ENCODE peak calls at places on chromosomes 4 and X, in nine cellular contexts. One of them, this sample, is unnamed.
A peak's percentile ranks its signal among the peaks of the same experiment; 100 is the strongest.

GRCh38 chr4:21490682-21491081 is 457.9 kb downstream of the KCNIP4 start:
- DNase-seq in PC-3: no peak
- DNase-seq in trophoblast cell: no peak
- DNase-seq in mesendoderm: peak; percentile 10
- DNase-seq in H9: no peak
- DNase-seq in HepG2: no peak
- DNase-seq in H1: no peak
- DNase-seq in fibroblast of lung: no peak
- DNase-seq in neural progenitor cell: no peak
- DNase-seq in this sample: no peak

GRCh38 chrX:131072871-131073571 is 14.9 kb downstream of the ARHGAP36 start:
- DNase-seq in PC-3: no peak
- DNase-seq in trophoblast cell: no peak
- DNase-seq in mesendoderm: no peak
- DNase-seq in H9: peak; percentile 41
- DNase-seq in HepG2: no peak
- DNase-seq in H1: no peak
- DNase-seq in fibroblast of lung: no peak
- DNase-seq in neural progenitor cell: peak; percentile 41
- DNase-seq in this sample: no peak

GRCh38 chr4:8932884-8933283 is 61.2 kb upstream of the HMX1 start:
- DNase-seq in PC-3: no peak
- DNase-seq in trophoblast cell: no peak
- DNase-seq in mesendoderm: no peak
- DNase-seq in H9: no peak
- DNase-seq in HepG2: no peak
- DNase-seq in H1: no peak
- DNase-seq in fibroblast of lung: no peak
- DNase-seq in neural progenitor cell: no peak
- DNase-seq in this sample: no peak

GRCh38 chr4:76147454-76148141 is 599 bp downstream of the NUP54 start:
- DNase-seq in PC-3: peak; percentile 58
- DNase-seq in trophoblast cell: peak; percentile 45
- DNase-seq in mesendoderm: peak; percentile 98
- DNase-seq in H9: peak; percentile 94
- DNase-seq in HepG2: peak; percentile 66
- DNase-seq in H1: peak; percentile 85
- DNase-seq in fibroblast of lung: peak; percentile 85
- DNase-seq in neural progenitor cell: peak; percentile 95
- DNase-seq in this sample: peak; percentile 87

GRCh38 chr4:133188433-133189175 is 39.5 kb downstream of the PCDH10 start:
- DNase-seq in PC-3: no peak
- DNase-seq in trophoblast cell: no peak
- DNase-seq in mesendoderm: no peak
- DNase-seq in H9: no peak
- DNase-seq in HepG2: no peak
- DNase-seq in H1: no peak
- DNase-seq in fibroblast of lung: no peak
- DNase-seq in neural progenitor cell: no peak
- DNase-seq in this sample: no peak

GRCh38 chrX:23802431-23802830 is 19.5 kb downstream of the SAT1 start:
- DNase-seq in PC-3: no peak
- DNase-seq in trophoblast cell: no peak
- DNase-seq in mesendoderm: no peak
- DNase-seq in H9: no peak
- DNase-seq in HepG2: no peak
- DNase-seq in H1: no peak
- DNase-seq in fibroblast of lung: peak; percentile 23
- DNase-seq in neural progenitor cell: no peak
- DNase-seq in this sample: no peak

GRCh38 chr4:105627620-105628019 is 75.2 kb downstream of the ARHGEF38 start:
- DNase-seq in PC-3: no peak
- DNase-seq in trophoblast cell: no peak
- DNase-seq in mesendoderm: no peak
- DNase-seq in H9: no peak
- DNase-seq in HepG2: no peak
- DNase-seq in H1: no peak
- DNase-seq in fibroblast of lung: no peak
- DNase-seq in neural progenitor cell: no peak
- DNase-seq in this sample: no peak

GRCh38 chrX:124280294-124280902 is 52.1 kb upstream of the TEX13D start:
- DNase-seq in PC-3: no peak
- DNase-seq in trophoblast cell: no peak
- DNase-seq in mesendoderm: no peak
- DNase-seq in H9: no peak
- DNase-seq in HepG2: no peak
- DNase-seq in H1: no peak
- DNase-seq in fibroblast of lung: peak; percentile 13
- DNase-seq in neural progenitor cell: no peak
- DNase-seq in this sample: peak; percentile 21

GRCh38 chr4:18844726-18845125 is 823.2 kb upstream of the LCORL start:
- DNase-seq in PC-3: peak; percentile 39
- DNase-seq in trophoblast cell: no peak
- DNase-seq in mesendoderm: no peak
- DNase-seq in H9: no peak
- DNase-seq in HepG2: no peak
- DNase-seq in H1: no peak
- DNase-seq in fibroblast of lung: peak; percentile 77
- DNase-seq in neural progenitor cell: no peak
- DNase-seq in this sample: no peak

GRCh38 chrX:45505214-45505613 is 304.5 kb upstream of the DIPK2B start:
- DNase-seq in PC-3: peak; percentile 32
- DNase-seq in trophoblast cell: no peak
- DNase-seq in mesendoderm: no peak
- DNase-seq in H9: no peak
- DNase-seq in HepG2: no peak
- DNase-seq in H1: no peak
- DNase-seq in fibroblast of lung: peak; percentile 74
- DNase-seq in neural progenitor cell: no peak
- DNase-seq in this sample: peak; percentile 57

GRCh38 chrX:102154218-102154860 is 1.4 kb downstream of the BEX5 start:
- DNase-seq in PC-3: no peak
- DNase-seq in trophoblast cell: no peak
- DNase-seq in mesendoderm: peak; percentile 60
- DNase-seq in H9: peak; percentile 43
- DNase-seq in HepG2: no peak
- DNase-seq in H1: peak; percentile 3
- DNase-seq in fibroblast of lung: no peak
- DNase-seq in neural progenitor cell: peak; percentile 31
- DNase-seq in this sample: no peak

GRCh38 chr4:858136-858535 is 32.2 kb upstream of the CPLX1 start:
- DNase-seq in PC-3: no peak
- DNase-seq in trophoblast cell: no peak
- DNase-seq in mesendoderm: no peak
- DNase-seq in H9: no peak
- DNase-seq in HepG2: no peak
- DNase-seq in H1: no peak
- DNase-seq in fibroblast of lung: no peak
- DNase-seq in neural progenitor cell: no peak
- DNase-seq in this sample: no peak

GRCh38 chr4:168859100-168859499 is 151.0 kb downstream of the CBR4 start:
- DNase-seq in PC-3: no peak
- DNase-seq in trophoblast cell: peak; percentile 51
- DNase-seq in mesendoderm: no peak
- DNase-seq in H9: no peak
- DNase-seq in HepG2: no peak
- DNase-seq in H1: no peak
- DNase-seq in fibroblast of lung: no peak
- DNase-seq in neural progenitor cell: no peak
- DNase-seq in this sample: no peak

GRCh38 chr4:87211249-87211952 is 9.0 kb downstream of the KLHL8 start:
- DNase-seq in PC-3: no peak
- DNase-seq in trophoblast cell: no peak
- DNase-seq in mesendoderm: no peak
- DNase-seq in H9: no peak
- DNase-seq in HepG2: no peak
- DNase-seq in H1: no peak
- DNase-seq in fibroblast of lung: peak; percentile 25
- DNase-seq in neural progenitor cell: no peak
- DNase-seq in this sample: no peak

GRCh38 chr4:188624370-188624769 is 485.1 kb downstream of the TRIML1 start:
- DNase-seq in PC-3: no peak
- DNase-seq in trophoblast cell: no peak
- DNase-seq in mesendoderm: no peak
- DNase-seq in H9: no peak
- DNase-seq in HepG2: no peak
- DNase-seq in H1: no peak
- DNase-seq in fibroblast of lung: no peak
- DNase-seq in neural progenitor cell: no peak
- DNase-seq in this sample: no peak

GRCh38 chr4:107897823-107898222 is 33.5 kb upstream of the CYP2U1 start:
- DNase-seq in PC-3: no peak
- DNase-seq in trophoblast cell: no peak
- DNase-seq in mesendoderm: no peak
- DNase-seq in H9: no peak
- DNase-seq in HepG2: no peak
- DNase-seq in H1: no peak
- DNase-seq in fibroblast of lung: no peak
- DNase-seq in neural progenitor cell: no peak
- DNase-seq in this sample: peak; percentile 25
- H3K4me2 ChIP-seq in PC-3: peak overlapping the region; percentile 81
- H3K4me2 ChIP-seq in trophoblast cell: no peak overlapping the region
- H3K4me2 ChIP-seq in mesendoderm: no peak overlapping the region
- H3K4me2 ChIP-seq in H9: no peak overlapping the region
- H3K4me2 ChIP-seq in HepG2: no peak overlapping the region
- H3K4me2 ChIP-seq in H1: no peak overlapping the region
- H3K4me2 ChIP-seq in fibroblast of lung: no peak overlapping the region
- H3K4me2 ChIP-seq in neural progenitor cell: no peak overlapping the region
- H3K4me2 ChIP-seq in this sample: no peak overlapping the region

DNA sequence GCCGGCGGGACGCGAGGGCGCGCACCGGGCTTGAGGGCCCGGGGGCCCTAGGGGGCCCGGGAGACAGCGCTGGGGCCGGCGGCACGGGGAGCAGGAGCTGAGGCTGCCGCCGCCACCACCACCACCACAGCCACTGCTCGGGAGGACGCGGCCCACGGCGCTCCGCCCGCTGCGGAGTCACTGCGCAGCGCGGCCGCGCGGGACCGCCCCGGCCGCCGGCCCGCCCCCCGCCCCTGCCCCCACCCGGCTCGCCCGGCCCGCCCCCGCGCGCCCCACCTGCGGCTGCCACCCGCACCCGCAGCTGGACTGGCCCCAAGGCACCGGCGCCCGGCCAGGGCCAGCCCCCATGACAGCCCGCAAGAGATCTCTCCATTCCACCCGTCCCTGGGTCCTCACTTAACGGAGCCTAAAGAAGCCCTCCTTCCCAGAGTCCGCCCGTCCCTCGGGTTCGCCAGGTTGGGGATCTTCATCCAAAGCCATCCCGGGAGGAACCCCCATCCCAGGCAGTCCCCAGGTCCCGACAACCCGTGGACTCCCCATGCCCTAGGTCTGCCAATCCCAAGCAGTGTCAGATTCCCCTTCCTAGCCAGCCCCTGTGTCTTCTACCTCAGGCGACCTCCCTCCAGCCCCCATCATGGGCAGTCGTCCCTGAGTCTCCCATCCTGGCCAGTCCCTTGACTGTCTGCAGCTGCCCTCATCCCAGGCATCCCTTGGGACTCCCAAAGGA is 40.0 kb upstream of the IQSEC2 start:
- DNase-seq in PC-3: no peak
- DNase-seq in trophoblast cell: peak; percentile 27
- DNase-seq in mesendoderm: no peak
- DNase-seq in H9: no peak
- DNase-seq in HepG2: no peak
- DNase-seq in H1: no peak
- DNase-seq in fibroblast of lung: no peak
- DNase-seq in neural progenitor cell: peak; percentile 35
- DNase-seq in this sample: peak; percentile 42
- H3K9ac ChIP-seq in PC-3: no peak overlapping the region
- H3K9ac ChIP-seq in trophoblast cell: no peak overlapping the region
- H3K9ac ChIP-seq in mesendoderm: peak overlapping the region; percentile 69
- H3K9ac ChIP-seq in H9: no peak overlapping the region
- H3K9ac ChIP-seq in HepG2: no peak overlapping the region
- H3K9ac ChIP-seq in H1: no peak overlapping the region
- H3K9ac ChIP-seq in fibroblast of lung: no peak overlapping the region
- H3K9ac ChIP-seq in neural progenitor cell: no peak overlapping the region
- H3K9ac ChIP-seq in this sample: peak overlapping the region; percentile 56

GRCh38 chr4:95510145-95510544 is 38.6 kb downstream of the UNC5C start:
- DNase-seq in PC-3: peak; percentile 36
- DNase-seq in trophoblast cell: peak; percentile 53
- DNase-seq in mesendoderm: no peak
- DNase-seq in H9: no peak
- DNase-seq in HepG2: peak; percentile 2
- DNase-seq in H1: no peak
- DNase-seq in fibroblast of lung: peak; percentile 35
- DNase-seq in neural progenitor cell: peak; percentile 21
- DNase-seq in this sample: peak; percentile 39

GRCh38 chr4:95508421-95508820 is 40.4 kb downstream of the UNC5C start:
- DNase-seq in PC-3: peak; percentile 21
- DNase-seq in trophoblast cell: no peak
- DNase-seq in mesendoderm: no peak
- DNase-seq in H9: no peak
- DNase-seq in HepG2: no peak
- DNase-seq in H1: no peak
- DNase-seq in fibroblast of lung: peak; percentile 85
- DNase-seq in neural progenitor cell: no peak
- DNase-seq in this sample: no peak

GRCh38 chr4:95513022-95513421 is 35.8 kb downstream of the UNC5C start:
- DNase-seq in PC-3: no peak
- DNase-seq in trophoblast cell: no peak
- DNase-seq in mesendoderm: no peak
- DNase-seq in H9: no peak
- DNase-seq in HepG2: no peak
- DNase-seq in H1: no peak
- DNase-seq in fibroblast of lung: no peak
- DNase-seq in neural progenitor cell: no peak
- DNase-seq in this sample: no peak

GRCh38 chr4:95511477-95511876 is 37.3 kb downstream of the UNC5C start:
- DNase-seq in PC-3: no peak
- DNase-seq in trophoblast cell: no peak
- DNase-seq in mesendoderm: no peak
- DNase-seq in H9: no peak
- DNase-seq in HepG2: no peak
- DNase-seq in H1: no peak
- DNase-seq in fibroblast of lung: no peak
- DNase-seq in neural progenitor cell: no peak
- DNase-seq in this sample: no peak

DNA sequence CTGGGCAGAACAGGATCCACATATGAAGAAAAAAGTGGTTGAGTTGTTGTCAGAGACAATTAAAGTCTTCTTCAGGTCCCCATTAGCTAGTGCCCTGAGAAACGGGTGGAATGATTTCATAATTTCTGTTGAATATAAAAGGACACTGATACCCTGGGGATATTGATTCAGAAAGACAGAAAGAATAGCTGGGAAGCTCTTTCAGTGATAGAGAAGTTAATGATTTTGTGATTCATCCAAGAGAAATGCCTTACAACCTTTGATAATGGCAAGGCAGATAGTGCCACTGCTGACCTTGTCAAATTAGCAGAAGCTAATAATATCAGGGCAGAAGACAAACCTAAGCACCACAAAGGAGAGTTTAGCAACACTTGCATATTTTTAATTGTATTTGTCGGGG is 37.9 kb downstream of the UNC5C start:
- DNase-seq in PC-3: peak; percentile 11
- DNase-seq in trophoblast cell: no peak
- DNase-seq in mesendoderm: no peak
- DNase-seq in H9: no peak
- DNase-seq in HepG2: no peak
- DNase-seq in H1: no peak
- DNase-seq in fibroblast of lung: no peak
- DNase-seq in neural progenitor cell: no peak
- DNase-seq in this sample: no peak
- H3K4me2 ChIP-seq in PC-3: no peak overlapping the region
- H3K4me2 ChIP-seq in trophoblast cell: no peak overlapping the region
- H3K4me2 ChIP-seq in mesendoderm: no peak overlapping the region
- H3K4me2 ChIP-seq in H9: no peak overlapping the region
- H3K4me2 ChIP-seq in HepG2: no peak overlapping the region
- H3K4me2 ChIP-seq in H1: no peak overlapping the region
- H3K4me2 ChIP-seq in fibroblast of lung: no peak overlapping the region
- H3K4me2 ChIP-seq in neural progenitor cell: no peak overlapping the region
- H3K4me2 ChIP-seq in this sample: no peak overlapping the region

GRCh38 chrX:135556055-135556454 is 35.6 kb downstream of the INTS6L start:
- DNase-seq in PC-3: no peak
- DNase-seq in trophoblast cell: no peak
- DNase-seq in mesendoderm: no peak
- DNase-seq in H9: no peak
- DNase-seq in HepG2: no peak
- DNase-seq in H1: no peak
- DNase-seq in fibroblast of lung: no peak
- DNase-seq in neural progenitor cell: no peak
- DNase-seq in this sample: no peak
- H3K9ac ChIP-seq in PC-3: no peak overlapping the region
- H3K9ac ChIP-seq in trophoblast cell: no peak overlapping the region
- H3K9ac ChIP-seq in mesendoderm: no peak overlapping the region
- H3K9ac ChIP-seq in H9: no peak overlapping the region
- H3K9ac ChIP-seq in HepG2: no peak overlapping the region
- H3K9ac ChIP-seq in H1: no peak overlapping the region
- H3K9ac ChIP-seq in fibroblast of lung: no peak overlapping the region
- H3K9ac ChIP-seq in neural progenitor cell: no peak overlapping the region
- H3K9ac ChIP-seq in this sample: no peak overlapping the region